ENCODE peak calls at places on chromosomes 6 and 20, in six cellular contexts. E, U, H, N, S and A are unnamed samples.

GRCh38 chr6:118639054-118639964 is 12.1 kb downstream of the CEP85L start:
- DNase-seq in E (no peak), U (no peak), S (no peak), H (no peak), N (no peak), A (no peak)

GRCh38 chr20:34017610-34018009 is 23.9 kb downstream of the RALY start:
- DNase-seq in H (no peak), S (no peak), E (no peak), U (no peak), N (no peak), A (no peak)

GRCh38 chr20:7155282-7155681 is 387.8 kb downstream of the BMP2 start:
- DNase-seq in H (no peak), S (no peak), U (no peak), N (no peak), E (no peak), A (no peak)

GRCh38 chr20:64242003-64242796 is 13.3 kb upstream of the PCMTD2 start:
- DNase-seq in U (no peak), H (no peak), E (no peak), N (no peak), S (peak; percentile 13), A (no peak)

GRCh38 chr6:149028767-149029405 is 282.1 kb downstream of the UST start:
- DNase-seq in H (peak; percentile 61), E (peak; percentile 77), S (peak; percentile 58), U (peak; percentile 50), N (peak; percentile 64), A (peak; percentile 91)

GRCh38 chr6:148288566-148288965 is 54.1 kb upstream of the SASH1 start:
- DNase-seq in U (no peak), N (no peak), S (no peak), H (no peak), E (no peak), A (no peak)

GRCh38 chr6:98782772-98783171 is 51.6 kb upstream of the POU3F2 start:
- DNase-seq in H (no peak), N (no peak), S (no peak), U (no peak), E (no peak), A (no peak)

GRCh38 chr20:51661609-51662178 is 106.5 kb downstream of the ATP9A start:
- DNase-seq in E (no peak), N (no peak), H (peak; percentile 18), U (peak; percentile 8), S (no peak), A (no peak)

GRCh38 chr6:43120938-43121913 is 45.1 kb downstream of the PTK7 start:
- DNase-seq in H (no peak), E (no peak), S (no peak), U (no peak), N (peak; percentile 41), A (peak; percentile 71)

GRCh38 chr20:45016089-45016641 is 49.9 kb downstream of the STK4 start:
- DNase-seq in U (no peak), S (no peak), H (no peak), N (no peak), E (no peak), A (no peak)

GRCh38 chr6:116847234-116847633 is 18.4 kb upstream of the GPRC6A start:
- DNase-seq in N (no peak), S (no peak), E (no peak), H (no peak), U (no peak), A (peak; percentile 31)

GRCh38 chr6:110878751-110879539 is 4.4 kb downstream of the AMD1 start:
- DNase-seq in S (no peak), E (no peak), N (peak; percentile 23), H (peak; percentile 29), U (no peak), A (peak; percentile 64)

GRCh38 chr6:125781307-125781868 is 9.4 kb upstream of the NCOA7 start:
- DNase-seq in H (no peak), U (peak; percentile 28), N (peak; percentile 37), E (no peak), S (peak; percentile 45), A (peak; percentile 70)